ENCODE peak calls at places on chromosomes 5 and 9, in six cellular contexts. One of them, this sample, is unnamed.

GRCh38 chr9:21970001-21970799 is 24.0 kb downstream of the CDKN2A start:
- DNase-seq in astrocyte: no peak
- DNase-seq in transverse colon: no peak
- DNase-seq in A549: no peak
- DNase-seq in OCI-LY7: no peak
- DNase-seq in PC-3: no peak
- DNase-seq in this sample: no peak

GRCh38 chr5:92864591-92864990 is 716.4 kb downstream of the NR2F1-AS1 start:
- DNase-seq in astrocyte: no peak
- DNase-seq in transverse colon: no peak
- DNase-seq in A549: no peak
- DNase-seq in OCI-LY7: no peak
- DNase-seq in PC-3: no peak
- DNase-seq in this sample: no peak

GRCh38 chr5:93407470-93407869 is 173.5 kb downstream of the NR2F1-AS1 start:
- DNase-seq in astrocyte: no peak
- DNase-seq in transverse colon: no peak
- DNase-seq in A549: no peak
- DNase-seq in OCI-LY7: no peak
- DNase-seq in PC-3: no peak
- DNase-seq in this sample: no peak

GRCh38 chr5:143601917-143602333 is 198.4 kb upstream of the NR3C1 start:
- DNase-seq in astrocyte: no peak
- DNase-seq in transverse colon: peak; percentile 26
- DNase-seq in A549: no peak
- DNase-seq in OCI-LY7: no peak
- DNase-seq in PC-3: no peak
- DNase-seq in this sample: no peak

GRCh38 chr9:82880353-82880752 is 182.6 kb downstream of the RASEF start:
- DNase-seq in astrocyte: no peak
- DNase-seq in transverse colon: no peak
- DNase-seq in A549: no peak
- DNase-seq in OCI-LY7: no peak
- DNase-seq in PC-3: no peak
- DNase-seq in this sample: no peak

GRCh38 chr9:137416006-137416562 is 6.9 kb downstream of the EXD3 start:
- DNase-seq in astrocyte: no peak
- DNase-seq in transverse colon: no peak
- DNase-seq in A549: no peak
- DNase-seq in OCI-LY7: no peak
- DNase-seq in PC-3: no peak
- DNase-seq in this sample: no peak

GRCh38 chr5:157570801-157571200 is 4.8 kb downstream of the ADAM19 start:
- DNase-seq in astrocyte: no peak
- DNase-seq in transverse colon: no peak
- DNase-seq in A549: no peak
- DNase-seq in OCI-LY7: peak; percentile 54
- DNase-seq in PC-3: no peak
- DNase-seq in this sample: no peak

GRCh38 chr9:131370638-131371037 is 23.2 kb upstream of the PRRC2B start:
- DNase-seq in astrocyte: no peak
- DNase-seq in transverse colon: no peak
- DNase-seq in A549: no peak
- DNase-seq in OCI-LY7: no peak
- DNase-seq in PC-3: no peak
- DNase-seq in this sample: no peak

GRCh38 chr9:112925058-112925641 is 34.5 kb upstream of the SLC46A2 start:
- DNase-seq in astrocyte: peak; percentile 1
- DNase-seq in transverse colon: no peak
- DNase-seq in A549: peak; percentile 34
- DNase-seq in OCI-LY7: no peak
- DNase-seq in PC-3: peak; percentile 63
- DNase-seq in this sample: no peak

GRCh38 chr9:38671748-38672147 is 48.2 kb downstream of the FAM240B start:
- DNase-seq in astrocyte: no peak
- DNase-seq in transverse colon: no peak
- DNase-seq in A549: no peak
- DNase-seq in OCI-LY7: no peak
- DNase-seq in PC-3: no peak
- DNase-seq in this sample: no peak

GRCh38 chr9:136345281-136346156 is 18.0 kb downstream of the DNLZ start:
- DNase-seq in astrocyte: no peak
- DNase-seq in transverse colon: peak; percentile 56
- DNase-seq in A549: peak; percentile 52
- DNase-seq in OCI-LY7: no peak
- DNase-seq in PC-3: peak; percentile 57
- DNase-seq in this sample: peak; percentile 45

GRCh38 chr5:137630972-137631370 is 104.9 kb downstream of the KLHL3 start:
- DNase-seq in astrocyte: peak; percentile 63
- DNase-seq in transverse colon: no peak
- DNase-seq in A549: no peak
- DNase-seq in OCI-LY7: no peak
- DNase-seq in PC-3: no peak
- DNase-seq in this sample: no peak

GRCh38 chr9:38713426-38713825 is 6.5 kb downstream of the FAM240B start:
- DNase-seq in astrocyte: peak; percentile 69
- DNase-seq in transverse colon: no peak
- DNase-seq in A549: no peak
- DNase-seq in OCI-LY7: no peak
- DNase-seq in PC-3: peak; percentile 30
- DNase-seq in this sample: no peak

GRCh38 chr5:43702815-43703214 is 99.8 kb downstream of the NNT start:
- DNase-seq in astrocyte: peak; percentile 62
- DNase-seq in transverse colon: no peak
- DNase-seq in A549: no peak
- DNase-seq in OCI-LY7: no peak
- DNase-seq in PC-3: no peak
- DNase-seq in this sample: no peak

GRCh38 chr5:135253601-135254165 is 145.3 kb downstream of the MACROH2A1 start:
- DNase-seq in astrocyte: peak; percentile 46
- DNase-seq in transverse colon: no peak
- DNase-seq in A549: no peak
- DNase-seq in OCI-LY7: no peak
- DNase-seq in PC-3: no peak
- DNase-seq in this sample: no peak

GRCh38 chr9:38226491-38226951 is 157.5 kb upstream of the SHB start:
- DNase-seq in astrocyte: no peak
- DNase-seq in transverse colon: no peak
- DNase-seq in A549: no peak
- DNase-seq in OCI-LY7: no peak
- DNase-seq in PC-3: peak; percentile 29
- DNase-seq in this sample: no peak

GRCh38 chr5:4191703-4192102 is 596.1 kb downstream of the IRX1 start:
- DNase-seq in astrocyte: no peak
- DNase-seq in transverse colon: no peak
- DNase-seq in A549: no peak
- DNase-seq in OCI-LY7: no peak
- DNase-seq in PC-3: no peak
- DNase-seq in this sample: no peak

GRCh38 chr9:92501671-92502393 is 19.5 kb upstream of the ASPN start:
- DNase-seq in astrocyte: no peak
- DNase-seq in transverse colon: peak; percentile 26
- DNase-seq in A549: peak; percentile 43
- DNase-seq in OCI-LY7: peak; percentile 30
- DNase-seq in PC-3: peak; percentile 57
- DNase-seq in this sample: peak; percentile 25

GRCh38 chr9:1954238-1954637 is 60.9 kb upstream of the SMARCA2 start:
- DNase-seq in astrocyte: no peak
- DNase-seq in transverse colon: no peak
- DNase-seq in A549: no peak
- DNase-seq in OCI-LY7: no peak
- DNase-seq in PC-3: no peak
- DNase-seq in this sample: no peak

GRCh38 chr5:14226992-14227391 is 83.8 kb downstream of the TRIO start:
- DNase-seq in astrocyte: no peak
- DNase-seq in transverse colon: no peak
- DNase-seq in A549: no peak
- DNase-seq in OCI-LY7: no peak
- DNase-seq in PC-3: no peak
- DNase-seq in this sample: no peak

GRCh38 chr5:81513468-81513867 is 119.5 kb upstream of the ACOT12 start:
- DNase-seq in astrocyte: no peak
- DNase-seq in transverse colon: no peak
- DNase-seq in A549: no peak
- DNase-seq in OCI-LY7: no peak
- DNase-seq in PC-3: no peak
- DNase-seq in this sample: no peak

DNA sequence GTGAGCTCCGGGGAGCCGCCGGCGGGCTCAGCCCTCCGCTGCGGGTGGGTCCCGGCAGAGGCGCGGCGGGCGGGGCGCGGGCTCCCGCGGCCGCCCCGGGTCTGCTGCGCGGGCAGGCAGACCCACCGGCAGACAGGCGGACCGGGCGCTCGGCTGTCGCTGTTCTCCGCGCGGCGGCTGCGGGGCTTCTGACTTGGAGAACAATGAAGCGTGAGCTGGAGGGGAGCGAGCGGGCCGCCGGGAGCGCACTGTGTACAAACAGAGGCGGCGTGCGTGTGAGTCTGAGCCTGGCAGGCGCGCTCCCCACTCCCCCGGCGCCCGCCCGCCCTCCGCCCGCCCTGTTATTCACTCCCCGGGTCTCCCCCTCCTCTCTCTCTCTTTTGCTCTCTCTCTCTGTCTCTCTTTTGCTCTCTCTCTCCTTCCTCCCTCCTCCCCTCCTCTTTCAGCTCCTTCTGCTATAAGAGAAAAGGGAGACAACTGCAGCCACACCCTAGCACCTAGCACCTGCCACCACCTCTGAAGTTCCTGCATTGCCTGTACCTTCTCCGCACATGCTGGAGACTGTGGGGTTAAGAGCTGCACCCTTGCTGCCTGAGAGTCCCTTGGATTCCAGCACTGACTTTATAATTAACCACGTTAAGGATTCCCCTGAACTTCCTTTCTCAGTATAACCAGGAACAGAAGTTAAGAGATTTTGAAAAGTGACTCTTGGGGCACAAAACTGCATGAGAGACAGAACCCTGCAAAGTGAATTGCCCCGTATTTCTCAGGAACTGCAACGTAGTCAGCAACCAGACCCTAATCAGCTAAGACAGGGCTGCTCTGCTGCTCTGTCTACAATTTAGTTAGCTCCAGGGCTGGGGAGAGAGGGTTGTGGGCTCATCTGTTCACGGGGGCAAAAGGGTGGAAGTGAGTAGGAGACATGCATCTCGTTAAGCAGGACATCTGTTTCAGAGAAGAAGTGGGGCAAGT is at the start of gene EDIL3:
- DNase-seq in astrocyte: peak; percentile 53
- DNase-seq in transverse colon: peak; percentile 53
- DNase-seq in A549: no peak
- DNase-seq in OCI-LY7: no peak
- DNase-seq in PC-3: no peak
- DNase-seq in this sample: no peak
- H3K27ac ChIP-seq in astrocyte: peak within 1 kb of the TSS; percentile 92
- H3K27ac ChIP-seq in transverse colon: peak within 1 kb of the TSS; percentile 86
- H3K27ac ChIP-seq in A549: no peak within 1 kb of the TSS
- H3K27ac ChIP-seq in OCI-LY7: no peak within 1 kb of the TSS
- H3K27ac ChIP-seq in PC-3: no peak within 1 kb of the TSS
- H3K27ac ChIP-seq in this sample: peak within 1 kb of the TSS; percentile 96

DNA sequence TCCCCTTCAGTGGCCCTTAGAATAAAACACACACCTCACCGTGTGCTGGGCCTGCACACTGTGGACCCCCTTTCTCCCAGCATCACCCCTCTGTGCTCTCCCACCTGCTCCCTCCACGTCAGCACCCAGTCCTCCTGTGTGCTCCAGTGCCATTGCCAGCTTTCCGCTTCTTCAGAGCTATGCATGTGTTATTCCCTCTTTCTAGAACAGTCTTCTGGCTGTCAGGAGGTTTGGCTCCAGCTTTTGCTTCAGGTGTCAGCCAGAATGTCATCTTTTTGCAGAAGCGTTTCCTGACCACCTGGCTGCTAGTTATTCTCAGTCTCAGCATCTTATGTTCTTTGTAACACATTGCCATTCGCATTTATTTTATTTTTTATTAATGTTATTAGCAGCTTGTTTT is 119.7 kb downstream of the TLE4 start:
- DNase-seq in astrocyte: no peak
- DNase-seq in transverse colon: no peak
- DNase-seq in A549: no peak
- DNase-seq in OCI-LY7: no peak
- DNase-seq in PC-3: no peak
- DNase-seq in this sample: no peak
- H3K4me3 ChIP-seq in astrocyte: no peak overlapping the region
- H3K4me3 ChIP-seq in transverse colon: no peak overlapping the region
- H3K4me3 ChIP-seq in A549: no peak overlapping the region
- H3K4me3 ChIP-seq in OCI-LY7: no peak overlapping the region
- H3K4me3 ChIP-seq in PC-3: no peak overlapping the region
- H3K4me3 ChIP-seq in this sample: no peak overlapping the region

GRCh38 chr5:141521244-141521781 is 32.4 kb downstream of the PCDHGC5 start:
- DNase-seq in astrocyte: peak; percentile 100
- DNase-seq in transverse colon: peak; percentile 51
- DNase-seq in A549: peak; percentile 74
- DNase-seq in OCI-LY7: no peak
- DNase-seq in PC-3: peak; percentile 94
- DNase-seq in this sample: no peak
- H3K27ac ChIP-seq in astrocyte: peak overlapping the region; percentile 92
- H3K27ac ChIP-seq in transverse colon: peak overlapping the region; percentile 82
- H3K27ac ChIP-seq in A549: peak overlapping the region; percentile 42
- H3K27ac ChIP-seq in OCI-LY7: no peak overlapping the region
- H3K27ac ChIP-seq in PC-3: peak overlapping the region; percentile 100
- H3K27ac ChIP-seq in this sample: peak overlapping the region; percentile 70

GRCh38 chr5:76086060-76086459 is 2.9 kb downstream of the SV2C start:
- DNase-seq in astrocyte: no peak
- DNase-seq in transverse colon: no peak
- DNase-seq in A549: no peak
- DNase-seq in OCI-LY7: no peak
- DNase-seq in PC-3: no peak
- DNase-seq in this sample: no peak

GRCh38 chr5:76084496-76085285 is 1.5 kb downstream of the SV2C start:
- DNase-seq in astrocyte: no peak
- DNase-seq in transverse colon: no peak
- DNase-seq in A549: no peak
- DNase-seq in OCI-LY7: no peak
- DNase-seq in PC-3: no peak
- DNase-seq in this sample: no peak

GRCh38 chr5:76082790-76083554 is at the start of gene SV2C:
- DNase-seq in astrocyte: peak; percentile 16
- DNase-seq in transverse colon: peak; percentile 26
- DNase-seq in A549: no peak
- DNase-seq in OCI-LY7: no peak
- DNase-seq in PC-3: no peak
- DNase-seq in this sample: no peak

GRCh38 chr5:76083555-76084495 is 642 bp downstream of the SV2C start:
- DNase-seq in astrocyte: no peak
- DNase-seq in transverse colon: no peak
- DNase-seq in A549: no peak
- DNase-seq in OCI-LY7: no peak
- DNase-seq in PC-3: no peak
- DNase-seq in this sample: no peak

DNA sequence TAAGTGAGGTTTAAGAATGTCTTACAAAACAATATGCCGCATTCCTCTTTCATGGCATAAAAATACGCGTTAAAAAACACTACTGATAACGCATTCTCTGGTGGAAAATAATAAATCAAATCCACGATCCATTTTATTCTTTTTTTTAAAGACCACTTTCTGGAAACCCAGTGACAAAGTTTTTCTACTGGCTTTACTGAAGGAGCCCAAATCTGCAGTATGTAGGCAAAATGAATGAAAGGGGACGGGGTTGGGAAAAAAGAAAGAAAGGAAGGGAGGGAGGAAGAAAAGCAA is 2.0 kb downstream of the SV2C start:
- DNase-seq in astrocyte: no peak
- DNase-seq in transverse colon: no peak
- DNase-seq in A549: no peak
- DNase-seq in OCI-LY7: no peak
- DNase-seq in PC-3: no peak
- DNase-seq in this sample: no peak
- H3K4me3 ChIP-seq in astrocyte: no peak overlapping the region
- H3K4me3 ChIP-seq in transverse colon: no peak overlapping the region
- H3K4me3 ChIP-seq in A549: no peak overlapping the region
- H3K4me3 ChIP-seq in OCI-LY7: no peak overlapping the region
- H3K4me3 ChIP-seq in PC-3: no peak overlapping the region
- H3K4me3 ChIP-seq in this sample: peak overlapping the region; percentile 27